ENCODE peak calls at places on chromosomes 1 and 21, in eight cellular contexts. One of them, this sample, is unnamed.

GRCh38 chr1:43887748-43888147 is 45.9 kb upstream of the ARTN start:
- DNase-seq in ELR: no peak
- DNase-seq in substantia nigra: no peak
- DNase-seq in iPS DF 6.9: peak; percentile 22
- DNase-seq in H4: no peak
- DNase-seq in activated T-helper 2 cell treated with anti-CD3 and anti-CD28 coated beads, Interferon-gamma antibody, Interleukin-2, Interleukin-4, amounts not matched to agents 10 μg/mL and 5 μg/mL and 100 μg/mL, durations not matched to agents 14 hours and 24 hours and 36 hours: no peak
- DNase-seq in Calu3: no peak
- DNase-seq in naive thymus-derived CD8-positive, alpha-beta T cell: no peak
- DNase-seq in this sample: no peak

GRCh38 chr1:62725255-62725654 is 37.1 kb upstream of the DOCK7 start:
- DNase-seq in naive thymus-derived CD8-positive, alpha-beta T cell: no peak
- DNase-seq in activated T-helper 2 cell treated with anti-CD3 and anti-CD28 coated beads, Interferon-gamma antibody, Interleukin-2, Interleukin-4, amounts not matched to agents 10 μg/mL and 5 μg/mL and 100 μg/mL, durations not matched to agents 14 hours and 24 hours and 36 hours: no peak
- DNase-seq in H4: no peak
- DNase-seq in iPS DF 6.9: no peak
- DNase-seq in substantia nigra: no peak
- DNase-seq in Calu3: no peak
- DNase-seq in ELR: peak; percentile 27
- DNase-seq in this sample: no peak

GRCh38 chr1:93672069-93672468 is 9.6 kb downstream of the BCAR3 start:
- DNase-seq in substantia nigra: no peak
- DNase-seq in Calu3: peak; percentile 70
- DNase-seq in naive thymus-derived CD8-positive, alpha-beta T cell: no peak
- DNase-seq in iPS DF 6.9: no peak
- DNase-seq in H4: peak; percentile 49
- DNase-seq in activated T-helper 2 cell treated with anti-CD3 and anti-CD28 coated beads, Interferon-gamma antibody, Interleukin-2, Interleukin-4, amounts not matched to agents 10 μg/mL and 5 μg/mL and 100 μg/mL, durations not matched to agents 14 hours and 24 hours and 36 hours: no peak
- DNase-seq in ELR: peak; percentile 80
- DNase-seq in this sample: no peak

GRCh38 chr1:17186216-17186894 is 18.6 kb upstream of the PADI1 start:
- DNase-seq in Calu3: no peak
- DNase-seq in ELR: no peak
- DNase-seq in substantia nigra: no peak
- DNase-seq in H4: no peak
- DNase-seq in iPS DF 6.9: no peak
- DNase-seq in naive thymus-derived CD8-positive, alpha-beta T cell: no peak
- DNase-seq in activated T-helper 2 cell treated with anti-CD3 and anti-CD28 coated beads, Interferon-gamma antibody, Interleukin-2, Interleukin-4, amounts not matched to agents 10 μg/mL and 5 μg/mL and 100 μg/mL, durations not matched to agents 14 hours and 24 hours and 36 hours: no peak
- DNase-seq in this sample: no peak

GRCh38 chr21:45270306-45270821 is 17.3 kb downstream of the POFUT2 start:
- DNase-seq in H4: no peak
- DNase-seq in iPS DF 6.9: no peak
- DNase-seq in activated T-helper 2 cell treated with anti-CD3 and anti-CD28 coated beads, Interferon-gamma antibody, Interleukin-2, Interleukin-4, amounts not matched to agents 10 μg/mL and 5 μg/mL and 100 μg/mL, durations not matched to agents 14 hours and 24 hours and 36 hours: no peak
- DNase-seq in Calu3: no peak
- DNase-seq in ELR: peak; percentile 30
- DNase-seq in substantia nigra: no peak
- DNase-seq in naive thymus-derived CD8-positive, alpha-beta T cell: no peak
- DNase-seq in this sample: peak; percentile 18

GRCh38 chr1:23719162-23719820 is 24.0 kb upstream of the ELOA start:
- DNase-seq in substantia nigra: no peak
- DNase-seq in Calu3: no peak
- DNase-seq in H4: no peak
- DNase-seq in iPS DF 6.9: no peak
- DNase-seq in activated T-helper 2 cell treated with anti-CD3 and anti-CD28 coated beads, Interferon-gamma antibody, Interleukin-2, Interleukin-4, amounts not matched to agents 10 μg/mL and 5 μg/mL and 100 μg/mL, durations not matched to agents 14 hours and 24 hours and 36 hours: no peak
- DNase-seq in ELR: no peak
- DNase-seq in naive thymus-derived CD8-positive, alpha-beta T cell: no peak
- DNase-seq in this sample: no peak

GRCh38 chr1:16717174-16718108 is 22.9 kb upstream of the RNU1-4 start:
- DNase-seq in H4: peak; percentile 13
- DNase-seq in ELR: no peak
- DNase-seq in substantia nigra: no peak
- DNase-seq in iPS DF 6.9: no peak
- DNase-seq in activated T-helper 2 cell treated with anti-CD3 and anti-CD28 coated beads, Interferon-gamma antibody, Interleukin-2, Interleukin-4, amounts not matched to agents 10 μg/mL and 5 μg/mL and 100 μg/mL, durations not matched to agents 14 hours and 24 hours and 36 hours: no peak
- DNase-seq in naive thymus-derived CD8-positive, alpha-beta T cell: peak; percentile 2
- DNase-seq in Calu3: no peak
- DNase-seq in this sample: peak; percentile 0

GRCh38 chr1:230109871-230110667 is 43.0 kb downstream of the GALNT2 start:
- DNase-seq in Calu3: no peak
- DNase-seq in ELR: no peak
- DNase-seq in activated T-helper 2 cell treated with anti-CD3 and anti-CD28 coated beads, Interferon-gamma antibody, Interleukin-2, Interleukin-4, amounts not matched to agents 10 μg/mL and 5 μg/mL and 100 μg/mL, durations not matched to agents 14 hours and 24 hours and 36 hours: peak; percentile 56
- DNase-seq in naive thymus-derived CD8-positive, alpha-beta T cell: peak; percentile 42
- DNase-seq in substantia nigra: no peak
- DNase-seq in H4: no peak
- DNase-seq in iPS DF 6.9: no peak
- DNase-seq in this sample: no peak

GRCh38 chr1:53172751-53173498 is 23.7 kb upstream of the CPT2 start:
- DNase-seq in ELR: peak; percentile 72
- DNase-seq in activated T-helper 2 cell treated with anti-CD3 and anti-CD28 coated beads, Interferon-gamma antibody, Interleukin-2, Interleukin-4, amounts not matched to agents 10 μg/mL and 5 μg/mL and 100 μg/mL, durations not matched to agents 14 hours and 24 hours and 36 hours: no peak
- DNase-seq in naive thymus-derived CD8-positive, alpha-beta T cell: no peak
- DNase-seq in Calu3: no peak
- DNase-seq in substantia nigra: no peak
- DNase-seq in iPS DF 6.9: no peak
- DNase-seq in H4: peak; percentile 78
- DNase-seq in this sample: peak; percentile 72

GRCh38 chr1:219050268-219050917 is 123.3 kb upstream of the LYPLAL1 start:
- DNase-seq in H4: no peak
- DNase-seq in iPS DF 6.9: no peak
- DNase-seq in substantia nigra: no peak
- DNase-seq in activated T-helper 2 cell treated with anti-CD3 and anti-CD28 coated beads, Interferon-gamma antibody, Interleukin-2, Interleukin-4, amounts not matched to agents 10 μg/mL and 5 μg/mL and 100 μg/mL, durations not matched to agents 14 hours and 24 hours and 36 hours: no peak
- DNase-seq in ELR: no peak
- DNase-seq in Calu3: no peak
- DNase-seq in naive thymus-derived CD8-positive, alpha-beta T cell: no peak
- DNase-seq in this sample: no peak

GRCh38 chr1:5681654-5682053 is 310.6 kb downstream of the NPHP4 start:
- DNase-seq in iPS DF 6.9: no peak
- DNase-seq in substantia nigra: no peak
- DNase-seq in Calu3: no peak
- DNase-seq in activated T-helper 2 cell treated with anti-CD3 and anti-CD28 coated beads, Interferon-gamma antibody, Interleukin-2, Interleukin-4, amounts not matched to agents 10 μg/mL and 5 μg/mL and 100 μg/mL, durations not matched to agents 14 hours and 24 hours and 36 hours: no peak
- DNase-seq in ELR: no peak
- DNase-seq in H4: no peak
- DNase-seq in naive thymus-derived CD8-positive, alpha-beta T cell: no peak
- DNase-seq in this sample: no peak

GRCh38 chr1:121558514-121558913 is 373.7 kb downstream of the SRGAP2C start:
- DNase-seq in ELR: peak; percentile 85
- DNase-seq in H4: peak; percentile 83
- DNase-seq in substantia nigra: no peak
- DNase-seq in iPS DF 6.9: peak; percentile 7
- DNase-seq in Calu3: no peak
- DNase-seq in naive thymus-derived CD8-positive, alpha-beta T cell: no peak
- DNase-seq in activated T-helper 2 cell treated with anti-CD3 and anti-CD28 coated beads, Interferon-gamma antibody, Interleukin-2, Interleukin-4, amounts not matched to agents 10 μg/mL and 5 μg/mL and 100 μg/mL, durations not matched to agents 14 hours and 24 hours and 36 hours: no peak
- DNase-seq in this sample: peak; percentile 74

GRCh38 chr1:188689542-188689941 is 1788.1 kb downstream of the BRINP3 start:
- DNase-seq in activated T-helper 2 cell treated with anti-CD3 and anti-CD28 coated beads, Interferon-gamma antibody, Interleukin-2, Interleukin-4, amounts not matched to agents 10 μg/mL and 5 μg/mL and 100 μg/mL, durations not matched to agents 14 hours and 24 hours and 36 hours: no peak
- DNase-seq in iPS DF 6.9: no peak
- DNase-seq in Calu3: no peak
- DNase-seq in ELR: peak; percentile 44
- DNase-seq in substantia nigra: no peak
- DNase-seq in naive thymus-derived CD8-positive, alpha-beta T cell: no peak
- DNase-seq in H4: peak; percentile 80
- DNase-seq in this sample: peak; percentile 18

GRCh38 chr1:27298632-27299384 is 23.2 kb upstream of the TMEM222 start:
- DNase-seq in substantia nigra: no peak
- DNase-seq in activated T-helper 2 cell treated with anti-CD3 and anti-CD28 coated beads, Interferon-gamma antibody, Interleukin-2, Interleukin-4, amounts not matched to agents 10 μg/mL and 5 μg/mL and 100 μg/mL, durations not matched to agents 14 hours and 24 hours and 36 hours: no peak
- DNase-seq in naive thymus-derived CD8-positive, alpha-beta T cell: no peak
- DNase-seq in H4: no peak
- DNase-seq in Calu3: no peak
- DNase-seq in ELR: peak; percentile 39
- DNase-seq in iPS DF 6.9: no peak
- DNase-seq in this sample: no peak

GRCh38 chr1:27574871-27575831 is 28.8 kb downstream of the AHDC1 start:
- DNase-seq in H4: no peak
- DNase-seq in iPS DF 6.9: no peak
- DNase-seq in substantia nigra: peak; percentile 40
- DNase-seq in activated T-helper 2 cell treated with anti-CD3 and anti-CD28 coated beads, Interferon-gamma antibody, Interleukin-2, Interleukin-4, amounts not matched to agents 10 μg/mL and 5 μg/mL and 100 μg/mL, durations not matched to agents 14 hours and 24 hours and 36 hours: no peak
- DNase-seq in ELR: peak; percentile 83
- DNase-seq in naive thymus-derived CD8-positive, alpha-beta T cell: no peak
- DNase-seq in Calu3: peak; percentile 67
- DNase-seq in this sample: no peak

GRCh38 chr21:45580576-45581321 is 38.5 kb upstream of the SLC19A1 start:
- DNase-seq in substantia nigra: no peak
- DNase-seq in Calu3: no peak
- DNase-seq in activated T-helper 2 cell treated with anti-CD3 and anti-CD28 coated beads, Interferon-gamma antibody, Interleukin-2, Interleukin-4, amounts not matched to agents 10 μg/mL and 5 μg/mL and 100 μg/mL, durations not matched to agents 14 hours and 24 hours and 36 hours: no peak
- DNase-seq in ELR: no peak
- DNase-seq in naive thymus-derived CD8-positive, alpha-beta T cell: no peak
- DNase-seq in iPS DF 6.9: no peak
- DNase-seq in H4: no peak
- DNase-seq in this sample: no peak

GRCh38 chr1:98104285-98104684 is 183.5 kb upstream of the DPYD start:
- DNase-seq in H4: peak; percentile 63
- DNase-seq in activated T-helper 2 cell treated with anti-CD3 and anti-CD28 coated beads, Interferon-gamma antibody, Interleukin-2, Interleukin-4, amounts not matched to agents 10 μg/mL and 5 μg/mL and 100 μg/mL, durations not matched to agents 14 hours and 24 hours and 36 hours: no peak
- DNase-seq in Calu3: no peak
- DNase-seq in substantia nigra: no peak
- DNase-seq in naive thymus-derived CD8-positive, alpha-beta T cell: no peak
- DNase-seq in ELR: peak; percentile 62
- DNase-seq in iPS DF 6.9: no peak
- DNase-seq in this sample: no peak

GRCh38 chr1:153366261-153366660 is 8.6 kb downstream of the S100A9 start:
- DNase-seq in Calu3: no peak
- DNase-seq in H4: no peak
- DNase-seq in naive thymus-derived CD8-positive, alpha-beta T cell: no peak
- DNase-seq in activated T-helper 2 cell treated with anti-CD3 and anti-CD28 coated beads, Interferon-gamma antibody, Interleukin-2, Interleukin-4, amounts not matched to agents 10 μg/mL and 5 μg/mL and 100 μg/mL, durations not matched to agents 14 hours and 24 hours and 36 hours: no peak
- DNase-seq in iPS DF 6.9: no peak
- DNase-seq in substantia nigra: no peak
- DNase-seq in ELR: no peak
- DNase-seq in this sample: no peak

GRCh38 chr1:241357366-241358305 is 631 bp upstream of the RGS7 start:
- DNase-seq in iPS DF 6.9: no peak
- DNase-seq in H4: no peak
- DNase-seq in activated T-helper 2 cell treated with anti-CD3 and anti-CD28 coated beads, Interferon-gamma antibody, Interleukin-2, Interleukin-4, amounts not matched to agents 10 μg/mL and 5 μg/mL and 100 μg/mL, durations not matched to agents 14 hours and 24 hours and 36 hours: no peak
- DNase-seq in ELR: peak; percentile 41
- DNase-seq in naive thymus-derived CD8-positive, alpha-beta T cell: no peak
- DNase-seq in substantia nigra: no peak
- DNase-seq in Calu3: no peak
- DNase-seq in this sample: no peak

GRCh38 chr1:87968259-87968955 is 639.7 kb downstream of the LMO4 start:
- DNase-seq in Calu3: no peak
- DNase-seq in activated T-helper 2 cell treated with anti-CD3 and anti-CD28 coated beads, Interferon-gamma antibody, Interleukin-2, Interleukin-4, amounts not matched to agents 10 μg/mL and 5 μg/mL and 100 μg/mL, durations not matched to agents 14 hours and 24 hours and 36 hours: no peak
- DNase-seq in iPS DF 6.9: no peak
- DNase-seq in naive thymus-derived CD8-positive, alpha-beta T cell: no peak
- DNase-seq in ELR: peak; percentile 50
- DNase-seq in substantia nigra: no peak
- DNase-seq in H4: peak; percentile 6
- DNase-seq in this sample: no peak

This sample was measured in RKO.